ENCODE peak calls at places on chromosomes 2 and 18, in four cellular contexts. P is HepG2, L is SK-N-SH, R is GM12878. X is an unnamed sample.

GRCh38 chr2:170739048-170739447 is 23.9 kb downstream of the SP5 start:
- DNase-seq in P (peak), L (no peak), R (no peak), X (peak)

GRCh38 chr2:98212291-98212690 is 125.3 kb downstream of the VWA3B start:
- DNase-seq in P (no peak), L (no peak), R (no peak), X (no peak)

GRCh38 chr2:177183860-177184259 is 28.7 kb upstream of the HNRNPA3 start:
- DNase-seq in P (peak), L (no peak), R (no peak), X (no peak)

GRCh38 chr2:27729198-27729597 is 42.3 kb upstream of the MRPL33 start:
- DNase-seq in P (no peak), L (no peak), R (no peak), X (no peak)

GRCh38 chr2:43737097-43737854 is 36.6 kb upstream of the DYNC2LI1 start:
- DNase-seq in P (no peak), L (no peak), R (no peak), X (peak)

GRCh38 chr2:7444614-7445013 is 527.4 kb downstream of the RNF144A start:
- DNase-seq in P (no peak), L (no peak), R (no peak), X (no peak)

GRCh38 chr2:108889907-108890306 is 99.1 kb downstream of the EDAR start:
- DNase-seq in P (no peak), L (no peak), R (no peak), X (no peak)

GRCh38 chr2:116724550-116724949 is 1089.9 kb upstream of the DDX18 start:
- DNase-seq in P (no peak), L (no peak), R (no peak), X (no peak)

GRCh38 chr2:129191530-129191929 is 787.9 kb upstream of the RAB6C start:
- DNase-seq in P (no peak), L (no peak), R (no peak), X (no peak)

GRCh38 chr2:101205521-101205998 is 47.1 kb upstream of the CNOT11 start:
- DNase-seq in P (peak), L (peak), R (no peak), X (peak)

GRCh38 chr2:195304310-195304709 is 352.7 kb upstream of the SLC39A10 start:
- DNase-seq in P (peak), L (no peak), R (no peak), X (no peak)

GRCh38 chr2:18149660-18150246 is 271.3 kb downstream of the KCNS3 start:
- DNase-seq in P (peak), L (peak), R (no peak), X (peak)

GRCh38 chr2:98455494-98455976 is 10.9 kb downstream of the INPP4A start:
- DNase-seq in P (no peak), L (no peak), R (peak), X (no peak)

GRCh38 chr18:71942433-71942832 is 601.7 kb downstream of the CBLN2 start:
- DNase-seq in P (no peak), L (no peak), R (no peak), X (no peak)

GRCh38 chr2:206086683-206087350 is 843 bp upstream of the INO80D start:
- DNase-seq in P (peak), L (peak), R (no peak), X (peak)

GRCh38 chr2:37654932-37655331 is 16.5 kb downstream of the CDC42EP3 start:
- DNase-seq in P (no peak), L (no peak), R (peak), X (no peak)

GRCh38 chr18:79525556-79526467 is 130.1 kb downstream of the NFATC1 start:
- DNase-seq in P (no peak), L (no peak), R (no peak), X (no peak)

GRCh38 chr2:42385225-42385624 is 24.2 kb upstream of the COX7A2L start:
- DNase-seq in P (peak), L (no peak), R (no peak), X (peak)

GRCh38 chr2:161237397-161238263 is 70.6 kb upstream of the PSMD14 start:
- DNase-seq in P (no peak), L (peak), R (no peak), X (no peak)

GRCh38 chr2:21452263-21452662 is 328.5 kb downstream of the TDRD15 start:
- DNase-seq in P (no peak), L (peak), R (no peak), X (no peak)

GRCh38 chr2:109720379-109721116 is 73.6 kb upstream of the RGPD5 start:
- DNase-seq in P (no peak), L (no peak), R (no peak), X (no peak)

GRCh38 chr2:150674283-150674682 is 186.8 kb upstream of the RND3 start:
- DNase-seq in P (no peak), L (no peak), R (no peak), X (no peak)

GRCh38 chr18:71682591-71682990 is 861.6 kb downstream of the CBLN2 start:
- DNase-seq in P (peak), L (no peak), R (no peak), X (no peak)

GRCh38 chr18:48769006-48769646 is 181.6 kb downstream of the SMAD7 start:
- DNase-seq in P (no peak), L (peak), R (no peak), X (no peak)

GRCh38 chr18:41938445-41938844 is 16.6 kb upstream of the PIK3C3 start:
- DNase-seq in P (no peak), L (no peak), R (no peak), X (peak)

GRCh38 chr2:134912406-134912805 is 6.2 kb upstream of the CCNT2 start:
- DNase-seq in P (no peak), L (no peak), R (no peak), X (no peak)

GRCh38 chr2:168456526-168457176 is 579 bp downstream of the CERS6 start:
- DNase-seq in P (peak), L (peak), R (no peak), X (peak)

GRCh38 chr18:7632152-7633098 is 65.3 kb downstream of the PTPRM start:
- DNase-seq in P (no peak), L (no peak), R (no peak), X (no peak)

GRCh38 chr2:224982910-224983688 is 59.2 kb downstream of the DOCK10 start:
- DNase-seq in P (no peak), L (no peak), R (peak), X (no peak)

GRCh38 chr2:212536385-212537310 is 2.0 kb downstream of the ERBB4 start:
- DNase-seq in P (no peak), L (peak), R (no peak), X (no peak)

GRCh38 chr2:212538156-212539144 is at the start of gene ERBB4:
- DNase-seq in P (no peak), L (peak), R (no peak), X (no peak)

GRCh38 chr2:212535963-212536362 is 2.6 kb downstream of the ERBB4 start:
- DNase-seq in P (no peak), L (no peak), R (no peak), X (no peak)

GRCh38 chr2:212539145-212539880 is 711 bp upstream of the ERBB4 start:
- DNase-seq in P (no peak), L (peak), R (no peak), X (no peak)

GRCh38 chr2:212537311-212538155 is 1.1 kb downstream of the ERBB4 start:
- DNase-seq in P (no peak), L (peak), R (no peak), X (no peak)
- TF ChIP-seq PBX3 in P (no peak), L (no peak), R (no peak), X (no peak)

DNA sequence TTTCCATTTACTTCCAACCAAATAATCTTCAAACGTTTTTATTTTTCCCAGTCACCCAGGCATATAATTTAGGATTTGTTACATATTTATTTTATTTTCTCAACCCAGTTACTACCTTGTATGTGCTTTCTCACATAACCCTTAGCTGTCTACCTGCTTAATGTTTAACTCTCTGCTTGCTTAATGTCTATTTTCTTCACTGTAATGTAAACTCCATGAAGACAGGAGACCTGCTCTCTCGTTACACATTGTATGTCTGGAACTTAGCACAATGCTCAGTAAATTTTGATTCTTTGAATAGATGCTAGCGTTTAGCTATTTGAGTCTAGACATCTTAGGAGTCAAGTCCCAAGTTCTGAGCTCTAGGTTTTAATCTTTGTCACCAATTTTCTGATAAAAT is 70.2 kb downstream of the RBBP8 start:
- DNase-seq in P (peak), L (no peak), R (no peak), X (no peak)
- TF ChIP-seq RAD21 in P (no peak), L (no peak), R (no peak), X (no peak)

GRCh38 chr2:96241901-96242611 is 23.7 kb downstream of the TMEM127 start:
- DNase-seq in P (no peak), L (no peak), R (peak), X (no peak)
- TF ChIP-seq PBX3 in P (no peak), L (no peak), R (no peak), X (no peak)

GRCh38 chr2:238287702-238288649 is at the start of gene PER2:
- DNase-seq in P (peak), L (peak), R (no peak), X (peak)

GRCh38 chr2:238286095-238286494 is 2.3 kb downstream of the PER2 start:
- DNase-seq in P (no peak), L (no peak), R (no peak), X (no peak)

GRCh38 chr2:238286987-238287386 is 1.4 kb downstream of the PER2 start:
- DNase-seq in P (no peak), L (no peak), R (no peak), X (no peak)

GRCh38 chr2:238285653-238286082 is 2.7 kb downstream of the PER2 start:
- DNase-seq in P (peak), L (no peak), R (no peak), X (peak)

GRCh38 chr2:238286551-238286950 is 1.9 kb downstream of the PER2 start:
- DNase-seq in P (peak), L (no peak), R (no peak), X (no peak)
- TF ChIP-seq RAD21 in P (no peak), L (no peak), R (no peak), X (no peak)

GRCh38 chr2:105573910-105574655 is 170.6 kb upstream of the NCK2 start:
- DNase-seq in P (no peak), L (no peak), R (no peak), X (no peak)
- TF ChIP-seq PBX3 in P (no peak), L (no peak), R (no peak), X (no peak)

DNA sequence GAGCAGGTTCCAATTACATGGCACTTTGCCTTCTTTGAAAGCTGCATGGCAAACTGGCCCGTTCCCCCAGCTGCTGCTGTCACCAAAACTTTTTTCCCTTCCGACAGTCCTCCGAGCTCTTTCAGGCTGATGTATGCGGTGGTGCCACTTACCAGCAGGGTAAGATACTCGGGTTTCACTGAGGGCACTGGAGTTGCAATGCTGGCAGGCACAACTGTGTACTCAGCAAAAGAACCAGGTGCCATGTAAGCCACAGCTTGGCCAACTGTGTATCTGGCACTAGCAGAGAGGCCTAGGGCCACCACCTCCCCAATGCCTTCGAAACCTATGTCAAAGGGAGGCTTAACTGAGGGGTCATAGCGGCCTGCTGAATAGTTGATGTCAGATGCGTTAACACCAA is 7.0 kb downstream of the PTGR3 start:
- DNase-seq in P (no peak), L (no peak), R (no peak), X (no peak)
- TF ChIP-seq RAD21 in P (no peak), L (no peak), R (no peak), X (no peak)

DNA sequence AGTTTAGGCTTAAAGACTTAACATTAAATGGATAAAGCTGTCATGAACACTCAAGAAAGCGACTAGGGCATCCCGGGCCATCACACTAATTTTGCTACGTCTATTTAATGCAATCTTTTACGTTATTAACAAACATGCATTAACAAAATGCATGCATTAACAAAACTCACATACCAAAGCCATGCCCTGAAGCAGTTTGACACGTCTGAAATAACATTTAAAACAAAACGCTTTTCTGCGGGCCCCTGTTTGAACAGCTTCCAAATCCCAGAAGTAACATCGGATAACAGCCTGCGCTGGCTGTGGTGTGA is 458 bp downstream of the B4GALT6 start:
- DNase-seq in P (no peak), L (no peak), R (no peak), X (no peak)
- TF ChIP-seq PBX3 in P (no peak), L (no peak), R (no peak), X (no peak)

DNA sequence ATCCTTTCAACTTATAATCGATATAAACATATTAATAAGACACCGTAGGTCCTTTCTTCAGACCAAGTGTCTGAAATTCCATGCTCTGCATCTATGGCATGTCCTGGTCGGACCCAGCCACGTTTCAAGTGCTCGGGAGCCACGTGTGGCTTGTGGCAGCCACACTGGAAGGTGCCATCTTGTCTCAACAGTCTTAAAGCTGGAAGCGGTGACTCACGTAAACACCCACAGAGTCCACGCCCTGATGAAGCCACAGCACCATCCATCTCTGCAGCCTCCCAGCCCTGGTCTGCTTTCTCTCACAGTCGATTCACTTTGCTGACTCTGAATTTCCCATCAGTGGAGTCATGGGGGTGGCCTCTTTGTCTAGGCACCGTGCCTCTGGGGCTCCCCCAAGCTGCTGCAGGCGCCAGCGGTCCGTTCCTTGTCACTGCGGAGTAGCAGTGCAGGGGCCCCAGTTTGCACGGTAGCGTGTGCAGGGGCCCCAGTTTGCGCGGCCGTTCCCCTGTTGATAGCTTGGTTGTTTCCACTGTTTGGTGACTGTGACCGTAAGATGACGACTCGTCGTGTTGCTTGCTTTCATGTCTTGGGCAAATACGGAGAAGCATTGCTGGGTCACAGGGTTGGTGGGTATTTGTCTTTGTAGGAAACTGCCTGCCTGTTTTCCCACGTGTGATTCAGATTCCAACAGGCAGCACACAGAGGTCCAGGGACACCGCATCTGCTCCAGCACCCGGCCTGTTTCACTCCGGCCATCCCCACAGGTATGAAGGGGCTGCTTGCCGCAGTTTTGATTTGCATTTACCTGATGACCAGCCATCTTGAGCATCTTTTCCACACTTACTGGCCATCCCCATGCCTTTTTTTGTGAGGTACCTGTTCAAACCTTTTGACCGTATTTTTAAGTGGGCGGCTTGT is 240.3 kb downstream of the HDAC4 start:
- DNase-seq in P (no peak), L (no peak), R (no peak), X (no peak)
- TF ChIP-seq RAD21 in P (no peak), L (no peak), R (no peak), X (no peak)

DNA sequence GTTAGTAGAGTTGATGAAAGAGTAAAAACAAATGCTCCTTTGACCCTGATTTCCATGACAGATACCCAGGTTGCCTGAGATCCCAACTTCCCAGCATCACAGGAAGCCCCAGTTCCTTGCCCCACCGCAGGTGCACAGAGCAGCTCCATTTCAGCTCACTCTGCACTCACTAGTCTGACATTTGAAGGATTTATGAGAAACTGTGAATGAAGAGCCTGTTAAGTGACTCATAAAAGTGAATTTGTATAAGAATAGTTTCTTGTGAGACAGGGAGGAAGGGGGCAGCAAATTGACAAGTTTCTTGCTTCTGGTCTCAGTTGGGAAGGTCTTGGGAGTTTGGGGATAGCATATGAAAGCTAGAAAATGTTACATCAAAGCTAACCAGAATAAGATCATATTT is 248.7 kb upstream of the ATP5MC3 start:
- DNase-seq in P (no peak), L (no peak), R (no peak), X (no peak)
- TF ChIP-seq PBX3 in P (no peak), L (no peak), R (no peak), X (no peak)

X was measured in A549.